ENCODE peak calls at places on chromosomes 12 and 14, in four cellular contexts. I, L, T and P are unnamed samples. For H3K36me3, the result is how much of the 10 kb centered on the place peaks cover.

GRCh38 chr12:115185529-115185928 is 501.6 kb upstream of the TBX3 start:
- DNase-seq in I (no peak), L (no peak), T (no peak), P (peak)

GRCh38 chr14:102212845-102213244 is 73.1 kb downstream of the WDR20 start:
- DNase-seq in I (no peak), L (no peak), T (no peak), P (no peak)

GRCh38 chr12:129049917-129050316 is 196.6 kb downstream of the GLT1D1 start:
- DNase-seq in I (no peak), L (no peak), T (no peak), P (no peak)

GRCh38 chr12:95623554-95624170 is 72.4 kb upstream of the USP44 start:
- DNase-seq in I (peak), L (peak), T (peak), P (peak)

GRCh38 chr12:53051058-53051880 is 1.4 kb downstream of the TNS2 start:
- DNase-seq in I (peak), L (peak), T (no peak), P (no peak)

GRCh38 chr14:39034481-39035296 is 68.3 kb downstream of the SEC23A start:
- DNase-seq in I (no peak), L (no peak), T (no peak), P (no peak)

GRCh38 chr14:90760591-90761316 is 55.5 kb downstream of the TTC7B start:
- DNase-seq in I (no peak), L (no peak), T (peak), P (peak)

GRCh38 chr12:133058203-133059125 is 21.2 kb downstream of the ZNF84 start:
- DNase-seq in I (no peak), L (no peak), T (peak), P (no peak)

GRCh38 chr14:26394114-26394855 is 203.5 kb downstream of the NOVA1 start:
- DNase-seq in I (no peak), L (no peak), T (no peak), P (peak)

GRCh38 chr12:131444220-131445164 is 266.4 kb upstream of the SFSWAP start:
- DNase-seq in I (no peak), L (no peak), T (no peak), P (no peak)

GRCh38 chr12:78933014-78933413 is 68.4 kb downstream of the SYT1 start:
- DNase-seq in I (no peak), L (no peak), T (peak), P (peak)

GRCh38 chr14:85909581-85909980 is 379.6 kb downstream of the FLRT2 start:
- DNase-seq in I (no peak), L (no peak), T (no peak), P (no peak)

GRCh38 chr12:32466187-32466586 is 66.8 kb downstream of the FGD4 start:
- DNase-seq in I (no peak), L (no peak), T (no peak), P (no peak)

GRCh38 chr12:104177663-104178501 is 37.7 kb upstream of the TXNRD1 start:
- DNase-seq in I (peak), L (peak), T (peak), P (peak)

GRCh38 chr14:103859416-103860202 is 12.2 kb upstream of the PPP1R13B start:
- DNase-seq in I (no peak), L (no peak), T (no peak), P (no peak)

GRCh38 chr14:90815817-90816662 is at the start of gene TTC7B:
- DNase-seq in I (peak), L (peak), T (peak), P (no peak)

DNA sequence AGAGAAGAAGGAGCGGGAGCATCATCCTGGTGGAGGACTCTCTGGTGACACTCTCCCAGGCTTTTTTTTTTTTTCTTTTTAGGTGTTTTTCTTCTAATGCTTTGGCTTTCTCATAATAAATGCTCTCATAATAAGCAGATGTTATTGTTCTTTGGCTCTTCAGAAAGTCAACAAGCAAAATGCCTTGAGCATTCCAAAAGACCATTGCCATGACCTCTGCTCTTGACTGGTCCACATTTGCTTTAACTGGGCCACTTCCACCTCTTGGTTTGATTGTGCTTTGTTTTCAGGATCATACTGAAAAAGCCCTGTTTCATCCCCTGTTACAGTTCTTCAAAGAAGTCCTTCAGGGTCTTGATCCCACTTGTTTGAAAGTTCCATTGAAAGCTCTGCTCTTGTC is 36.9 kb downstream of the CRACR2A start:
- DNase-seq in I (no peak), L (no peak), T (no peak), P (no peak)
- H3K36me3 ChIP-seq in I (under half), L (under half), T (under half), P (under half)

GRCh38 chr14:58466459-58466858 is 38.9 kb downstream of the KIAA0586 start:
- DNase-seq in I (no peak), L (no peak), T (no peak), P (no peak)
- H3K36me3 ChIP-seq in I (under half), L (under half), T (under half), P (under half)

GRCh38 chr12:12721251-12721689 is 4.1 kb downstream of the CDKN1B start:
- DNase-seq in I (no peak), L (no peak), T (no peak), P (no peak)
- H3K36me3 ChIP-seq in I (under half), L (under half), T (under half), P (under half)

DNA sequence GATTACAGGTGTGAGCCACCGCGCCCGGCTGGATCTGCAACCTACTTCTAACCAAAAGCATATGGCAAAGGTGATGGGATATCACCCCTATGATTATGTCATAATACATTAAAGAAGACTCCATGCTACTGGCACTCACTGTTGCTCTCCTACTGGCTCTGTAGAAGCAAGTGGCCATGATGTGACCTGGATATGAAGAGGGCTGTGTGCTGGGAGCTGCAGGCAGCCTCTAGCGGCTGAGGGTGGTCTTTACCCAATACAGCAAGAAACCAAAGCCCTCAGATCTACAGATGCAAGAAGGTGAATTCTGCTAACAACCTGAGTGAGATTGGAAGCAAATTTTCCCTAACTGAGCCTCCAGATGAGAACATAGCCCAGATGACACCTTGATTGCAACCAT is 34.2 kb upstream of the TRIM9 start:
- DNase-seq in I (no peak), L (no peak), T (no peak), P (no peak)
- H3K36me3 ChIP-seq in I (under half), L (under half), T (under half), P (under half)